ENCODE peak calls at places on chromosomes 13 and 19, in four cellular contexts. One of them, this sample, is unnamed.

GRCh38 chr19:11014403-11014911 is 53.6 kb downstream of the SMARCA4 start:
- DNase-seq in K562: no peak
- DNase-seq in GM12878: no peak
- DNase-seq in HepG2: no peak
- DNase-seq in this sample: no peak

GRCh38 chr13:41791056-41791455 is 169.9 kb downstream of the VWA8 start:
- DNase-seq in HepG2: no peak
- DNase-seq in K562: no peak
- DNase-seq in GM12878: no peak
- DNase-seq in this sample: no peak

GRCh38 chr13:42715909-42716308 is 65.5 kb upstream of the FAM216B start:
- DNase-seq in GM12878: no peak
- DNase-seq in HepG2: no peak
- DNase-seq in K562: no peak
- DNase-seq in this sample: no peak

GRCh38 chr13:36354842-36355241 is 8.6 kb upstream of the SPART start:
- DNase-seq in HepG2: no peak
- DNase-seq in K562: no peak
- DNase-seq in GM12878: no peak
- DNase-seq in this sample: no peak

GRCh38 chr13:114140131-114140908 is 7.9 kb upstream of the RASA3 start:
- DNase-seq in HepG2: no peak
- DNase-seq in K562: no peak
- DNase-seq in GM12878: no peak
- DNase-seq in this sample: no peak

GRCh38 chr19:5953680-5954213 is 24.2 kb downstream of the RANBP3 start:
- DNase-seq in K562: peak
- DNase-seq in HepG2: no peak
- DNase-seq in GM12878: no peak
- DNase-seq in this sample: no peak

GRCh38 chr13:40591091-40591490 is 75.3 kb downstream of the FOXO1 start:
- DNase-seq in HepG2: no peak
- DNase-seq in GM12878: no peak
- DNase-seq in K562: no peak
- DNase-seq in this sample: no peak

GRCh38 chr13:101211261-101211660 is 205.0 kb downstream of the NALCN start:
- DNase-seq in GM12878: no peak
- DNase-seq in HepG2: no peak
- DNase-seq in K562: no peak
- DNase-seq in this sample: peak

GRCh38 chr19:6068711-6069110 is 41.6 kb downstream of the RFX2 start:
- DNase-seq in HepG2: no peak
- DNase-seq in GM12878: no peak
- DNase-seq in K562: peak
- DNase-seq in this sample: no peak

GRCh38 chr13:24682353-24682752 is 2.1 kb downstream of the ATP12A start:
- DNase-seq in K562: no peak
- DNase-seq in HepG2: no peak
- DNase-seq in GM12878: no peak
- DNase-seq in this sample: no peak

GRCh38 chr13:94672400-94672799 is 39.9 kb downstream of the SOX21 start:
- DNase-seq in HepG2: no peak
- DNase-seq in GM12878: no peak
- DNase-seq in K562: no peak
- DNase-seq in this sample: no peak

GRCh38 chr19:16018801-16019551 is 57.3 kb upstream of the TPM4 start:
- DNase-seq in HepG2: no peak
- DNase-seq in GM12878: no peak
- DNase-seq in K562: no peak
- DNase-seq in this sample: no peak

GRCh38 chr13:27593267-27593666 is 27.1 kb downstream of the LNX2 start:
- DNase-seq in K562: no peak
- DNase-seq in GM12878: no peak
- DNase-seq in HepG2: no peak
- DNase-seq in this sample: no peak

GRCh38 chr19:35224681-35225604 is 3.6 kb downstream of the FAM187B start:
- DNase-seq in GM12878: no peak
- DNase-seq in HepG2: no peak
- DNase-seq in K562: peak
- DNase-seq in this sample: no peak

GRCh38 chr13:47415048-47415447 is 518.2 kb upstream of the HTR2A start:
- DNase-seq in GM12878: no peak
- DNase-seq in HepG2: no peak
- DNase-seq in K562: no peak
- DNase-seq in this sample: no peak

GRCh38 chr19:19488041-19488874 is 27.1 kb downstream of the TSSK6 start:
- DNase-seq in K562: peak
- DNase-seq in GM12878: no peak
- DNase-seq in HepG2: no peak
- DNase-seq in this sample: no peak

GRCh38 chr19:1945899-1946298 is 4.9 kb downstream of the CSNK1G2 start:
- DNase-seq in GM12878: no peak
- DNase-seq in K562: peak
- DNase-seq in HepG2: peak
- DNase-seq in this sample: peak
- TF ChIP-seq POLR2AphosphoS2 in GM12878: no peak
- TF ChIP-seq POLR2AphosphoS2 in K562: no peak
- TF ChIP-seq POLR2AphosphoS2 in HepG2: no peak
- TF ChIP-seq POLR2AphosphoS2 in this sample: no peak

GRCh38 chr19:55097864-55098715 is 19.3 kb downstream of the PPP1R12C start:
- DNase-seq in GM12878: no peak
- DNase-seq in HepG2: no peak
- DNase-seq in K562: no peak
- DNase-seq in this sample: no peak

GRCh38 chr19:55101261-55101660 is 16.2 kb downstream of the PPP1R12C start:
- DNase-seq in K562: no peak
- DNase-seq in GM12878: no peak
- DNase-seq in HepG2: no peak
- DNase-seq in this sample: no peak

GRCh38 chr19:55099557-55100506 is 17.6 kb downstream of the PPP1R12C start:
- DNase-seq in GM12878: no peak
- DNase-seq in HepG2: no peak
- DNase-seq in K562: peak
- DNase-seq in this sample: no peak

GRCh38 chr19:55096061-55096701 is 20.5 kb downstream of the EPS8L1 start:
- DNase-seq in GM12878: no peak
- DNase-seq in K562: no peak
- DNase-seq in HepG2: no peak
- DNase-seq in this sample: no peak

GRCh38 chr19:55098716-55099556 is 18.5 kb downstream of the PPP1R12C start:
- DNase-seq in K562: no peak
- DNase-seq in HepG2: no peak
- DNase-seq in GM12878: no peak
- DNase-seq in this sample: no peak
- TF ChIP-seq POLR2AphosphoS2 in K562: no peak
- TF ChIP-seq POLR2AphosphoS2 in HepG2: no peak
- TF ChIP-seq POLR2AphosphoS2 in GM12878: no peak
- TF ChIP-seq POLR2AphosphoS2 in this sample: no peak

DNA sequence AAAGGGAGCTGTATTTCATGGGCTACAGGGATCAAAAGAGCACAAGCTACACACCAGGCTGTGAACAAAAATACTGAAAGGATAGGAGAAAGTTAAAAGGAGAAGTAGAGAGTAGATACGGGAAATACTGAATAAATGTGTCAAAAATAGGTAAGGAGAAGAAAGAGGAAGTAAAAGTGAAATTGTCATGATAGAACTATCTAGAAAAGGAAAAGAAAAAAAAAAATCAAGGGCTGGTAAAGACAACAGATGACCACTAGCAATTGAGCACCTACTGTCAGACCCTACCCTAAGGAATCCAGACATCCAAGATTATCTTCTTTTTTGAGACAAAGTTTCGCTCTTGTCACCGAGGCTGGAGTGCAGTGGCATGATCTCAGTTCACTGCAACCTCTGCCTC is 4.8 kb downstream of the RUBCNL start:
- DNase-seq in HepG2: no peak
- DNase-seq in GM12878: no peak
- DNase-seq in K562: no peak
- DNase-seq in this sample: no peak
- TF ChIP-seq POLR2AphosphoS2 in HepG2: no peak
- TF ChIP-seq POLR2AphosphoS2 in GM12878: no peak
- TF ChIP-seq POLR2AphosphoS2 in K562: no peak
- TF ChIP-seq POLR2AphosphoS2 in this sample: no peak

DNA sequence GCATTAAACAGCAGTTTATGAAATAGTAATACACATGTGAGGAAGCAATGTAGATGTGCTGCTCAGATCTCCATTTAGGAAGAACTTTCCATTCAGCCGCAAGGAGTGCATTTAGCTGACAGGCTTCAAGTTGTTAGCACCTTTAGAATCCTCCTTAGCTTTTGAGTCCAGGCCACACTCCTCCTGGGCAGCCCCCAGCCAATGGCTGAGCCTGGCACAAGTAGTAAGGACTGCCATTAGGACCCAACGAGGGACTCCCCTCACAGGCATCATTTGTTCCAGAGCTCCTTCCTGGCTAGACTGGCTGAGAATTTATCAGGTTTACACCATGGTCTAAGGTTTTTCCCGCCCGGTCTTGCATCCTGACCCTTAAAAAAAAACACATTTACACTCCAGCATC is 201.4 kb downstream of the DIAPH3 start:
- DNase-seq in GM12878: no peak
- DNase-seq in HepG2: no peak
- DNase-seq in K562: no peak
- DNase-seq in this sample: no peak
- TF ChIP-seq POLR2AphosphoS2 in GM12878: no peak
- TF ChIP-seq POLR2AphosphoS2 in HepG2: no peak
- TF ChIP-seq POLR2AphosphoS2 in K562: no peak
- TF ChIP-seq POLR2AphosphoS2 in this sample: no peak

DNA sequence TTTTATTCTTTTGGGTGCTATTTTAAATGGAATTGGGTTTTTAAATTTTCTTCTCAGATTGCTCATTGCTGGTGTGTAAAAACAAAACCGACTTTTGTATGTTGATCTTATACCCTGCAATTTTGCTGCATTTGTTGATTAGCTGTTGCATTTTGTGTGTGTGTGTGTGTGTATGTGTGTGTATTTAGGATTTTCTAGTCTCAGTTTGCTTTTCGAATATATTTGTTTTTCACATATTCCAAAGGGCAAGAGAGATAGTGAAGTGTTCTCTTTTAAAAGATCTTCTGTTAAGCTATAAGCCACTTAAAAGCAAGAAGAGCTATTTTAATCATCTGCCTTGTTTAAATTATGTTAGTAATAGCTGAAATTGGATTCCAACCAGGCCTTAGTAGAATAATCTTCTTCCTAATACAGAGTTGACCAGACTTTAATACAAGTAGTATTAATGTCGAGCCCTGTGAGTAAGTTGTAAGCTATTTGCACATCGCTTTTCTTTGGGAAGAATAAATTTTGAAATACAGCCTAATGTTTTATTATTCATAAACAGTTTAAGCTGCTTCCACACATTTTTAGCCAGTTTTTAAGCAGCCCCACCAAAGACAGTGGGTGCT is 57.4 kb downstream of the TM9SF2 start:
- DNase-seq in GM12878: no peak
- DNase-seq in K562: no peak
- DNase-seq in HepG2: peak
- DNase-seq in this sample: no peak
- TF ChIP-seq POLR2AphosphoS2 in GM12878: no peak
- TF ChIP-seq POLR2AphosphoS2 in K562: no peak
- TF ChIP-seq POLR2AphosphoS2 in HepG2: no peak
- TF ChIP-seq POLR2AphosphoS2 in this sample: no peak

GRCh38 chr19:48510421-48511268 is 990 bp downstream of the LMTK3 start:
- DNase-seq in GM12878: no peak
- DNase-seq in K562: peak
- DNase-seq in HepG2: no peak
- DNase-seq in this sample: no peak
- TF ChIP-seq POLR2AphosphoS2 in GM12878: no peak
- TF ChIP-seq POLR2AphosphoS2 in K562: no peak
- TF ChIP-seq POLR2AphosphoS2 in HepG2: no peak
- TF ChIP-seq POLR2AphosphoS2 in this sample: no peak

DNA sequence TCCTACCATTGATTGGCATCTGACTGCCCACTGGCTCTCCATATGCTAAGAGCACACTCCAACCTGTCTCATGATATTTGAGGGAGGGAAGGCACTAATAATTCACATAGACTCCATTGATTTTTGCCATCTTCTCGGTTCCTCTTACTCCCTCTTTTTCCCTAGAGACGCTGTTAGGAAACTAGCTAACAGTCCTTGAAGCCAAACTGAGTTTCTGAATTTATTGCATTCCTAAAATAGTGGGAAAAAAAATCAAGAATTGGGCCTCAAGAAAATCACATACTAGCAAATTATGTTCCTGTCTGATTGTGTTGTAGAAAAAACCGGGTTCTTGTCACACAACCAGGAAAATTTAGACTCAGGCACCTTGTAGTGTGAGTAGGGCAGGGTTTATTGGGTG is 86.4 kb upstream of the SLC7A1 start:
- DNase-seq in GM12878: no peak
- DNase-seq in HepG2: no peak
- DNase-seq in K562: no peak
- DNase-seq in this sample: no peak
- TF ChIP-seq POLR2AphosphoS2 in GM12878: no peak
- TF ChIP-seq POLR2AphosphoS2 in HepG2: no peak
- TF ChIP-seq POLR2AphosphoS2 in K562: no peak
- TF ChIP-seq POLR2AphosphoS2 in this sample: no peak

GRCh38 chr19:46903458-46903857 is 42.7 kb downstream of the ARHGAP35 start:
- DNase-seq in GM12878: no peak
- DNase-seq in HepG2: no peak
- DNase-seq in K562: no peak
- DNase-seq in this sample: no peak
- TF ChIP-seq POLR2AphosphoS2 in GM12878: no peak
- TF ChIP-seq POLR2AphosphoS2 in HepG2: no peak
- TF ChIP-seq POLR2AphosphoS2 in K562: no peak
- TF ChIP-seq POLR2AphosphoS2 in this sample: no peak